ENCODE peak calls at places on chromosome 1, in seven cellular contexts. G is adrenal gland; H is M059J; E is caudate nucleus; T is GM20000; O is stimulated activated CD4-positive, alpha-beta T cell treated with anti-CD3 and anti-CD28 coated beads, Interleukin-1b, Interleukin-23, amount 100 ng/mL, for 1 hour; I is mucosa of descending colon. J is an unnamed sample.

GRCh38 chr1:219726480-219727272 is 113.8 kb upstream of the ZC3H11B start:
- DNase-seq in O (no peak), G (no peak), T (no peak), I (no peak), H (no peak), E (no peak), J (no peak)

GRCh38 chr1:114496091-114496490 is 14.9 kb downstream of the TRIM33 start:
- DNase-seq in G (no peak), I (no peak), T (no peak), E (no peak), O (no peak), H (no peak), J (no peak)

GRCh38 chr1:59396387-59396786 is 99.5 kb downstream of the FGGY start:
- DNase-seq in G (no peak), E (no peak), T (no peak), I (no peak), H (no peak), O (no peak), J (no peak)

GRCh38 chr1:226274138-226274537 is 34.8 kb downstream of the LIN9 start:
- DNase-seq in O (no peak), G (no peak), E (no peak), T (no peak), I (no peak), H (no peak), J (no peak)

GRCh38 chr1:30639881-30640452 is 83.4 kb downstream of the MATN1 start:
- DNase-seq in G (no peak), I (no peak), H (no peak), E (no peak), O (no peak), T (no peak), J (no peak)

GRCh38 chr1:83024251-83024767 is 974.6 kb downstream of the TTLL7 start:
- DNase-seq in G (no peak), H (no peak), O (no peak), E (no peak), I (no peak), T (no peak), J (no peak)

GRCh38 chr1:170075186-170075585 is 691 bp upstream of the KIFAP3 start:
- DNase-seq in E (no peak), I (no peak), T (no peak), H (no peak), O (no peak), G (no peak), J (no peak)

GRCh38 chr1:184167352-184167751 is 115.8 kb downstream of the TSEN15 start:
- DNase-seq in E (no peak), H (no peak), T (no peak), O (no peak), I (no peak), G (no peak), J (no peak)

GRCh38 chr1:34597877-34598514 is 156.9 kb upstream of the GJB5 start:
- DNase-seq in G (peak), H (peak), I (peak), O (no peak), T (peak), E (peak), J (peak)

GRCh38 chr1:228084325-228084724 is 1.8 kb downstream of the ARF1 start:
- DNase-seq in T (no peak), G (peak), O (no peak), H (peak), I (no peak), E (no peak), J (no peak)

J was measured in neural crest cell.